ENCODE peak calls at places on chromosomes 13 and 19, in nine cellular contexts. C is bronchial epithelial cell; H is heart right ventricle; P is CD4-positive, alpha-beta T cell; U is stimulated activated CD8-positive, alpha-beta memory T cell treated with anti-CD3 and anti-CD28 coated beads, Interleukin-12 subunit alpha, Interleukin-12 subunit beta, amount 100 ng/mL, for 4 hours; D is stimulated activated CD4-positive, alpha-beta T cell treated with anti-CD3 and anti-CD28 coated beads, Interleukin-12 subunit alpha, Interleukin-12 subunit beta, amount 100 ng/mL, for 4 hours; W is ACHN; L is Calu3; J is LoVo. T is an unnamed sample.

GRCh38 chr19:19752760-19753403 is 20.0 kb upstream of the ZNF14 start:
- DNase-seq in L (no peak), P (no peak), H (no peak), D (no peak), W (no peak), J (no peak), U (no peak), C (no peak), T (no peak)

GRCh38 chr13:93862259-93862658 is 617.2 kb downstream of the DCT start:
- DNase-seq in U (no peak), J (no peak), W (peak; percentile 60), H (no peak), P (no peak), D (no peak), L (no peak), C (no peak), T (no peak)

GRCh38 chr13:39892731-39893293 is 237.3 kb downstream of the COG6 start:
- DNase-seq in W (no peak), J (no peak), P (peak; percentile 33), H (peak; percentile 59), U (no peak), D (peak; percentile 2), L (no peak), C (no peak), T (peak; percentile 9)

GRCh38 chr19:18233224-18233825 is 7.1 kb upstream of the PDE4C start:
- DNase-seq in H (no peak), U (no peak), L (peak; percentile 59), D (peak; percentile 44), C (peak; percentile 15), P (peak; percentile 53), W (peak; percentile 75), J (peak; percentile 60), T (peak; percentile 32)

GRCh38 chr13:45863716-45864590 is 12.4 kb upstream of the SIAH3 start:
- DNase-seq in H (no peak), D (no peak), U (no peak), C (no peak), P (no peak), J (no peak), W (no peak), L (no peak), T (no peak)

GRCh38 chr13:73416093-73416492 is 357.3 kb downstream of the KLF5 start:
- DNase-seq in H (no peak), C (no peak), J (no peak), W (no peak), P (no peak), L (no peak), U (no peak), D (no peak), T (no peak)

GRCh38 chr13:109699628-109700071 is 86.7 kb downstream of the IRS2 start:
- DNase-seq in D (no peak), L (no peak), J (no peak), P (no peak), U (no peak), H (no peak), W (no peak), C (no peak), T (no peak)

GRCh38 chr13:104006625-104007061 is 940.4 kb upstream of the SLC10A2 start:
- DNase-seq in W (no peak), D (no peak), U (no peak), L (no peak), P (no peak), C (no peak), H (no peak), J (no peak), T (peak; percentile 3)

GRCh38 chr19:17304386-17305047 is 1.2 kb upstream of the MRPL34 start:
- DNase-seq in U (no peak), W (peak; percentile 22), J (no peak), H (no peak), D (no peak), L (no peak), P (no peak), C (peak; percentile 86), T (peak; percentile 82)

GRCh38 chr13:50366488-50367174 is 351.4 kb downstream of the KCNRG start:
- DNase-seq in W (no peak), U (no peak), J (no peak), H (no peak), C (no peak), D (no peak), P (no peak), L (no peak), T (no peak)

GRCh38 chr13:50969691-50970090 is 60.1 kb downstream of the RNASEH2B start:
- DNase-seq in H (no peak), P (no peak), J (no peak), W (no peak), D (no peak), L (no peak), U (no peak), C (peak; percentile 10), T (no peak)

GRCh38 chr13:76885203-76886004 is 801 bp downstream of the KCTD12 start:
- DNase-seq in J (peak; percentile 3), W (peak; percentile 54), D (peak; percentile 40), P (peak; percentile 61), L (peak; percentile 47), C (peak; percentile 59), U (peak; percentile 24), H (peak; percentile 82), T (peak; percentile 67)

GRCh38 chr19:5645409-5645808 is 22.5 kb downstream of the SAFB start:
- DNase-seq in D (no peak), C (no peak), W (no peak), L (no peak), J (no peak), H (no peak), P (no peak), U (no peak), T (no peak)

GRCh38 chr13:103638706-103639105 is 572.5 kb upstream of the SLC10A2 start:
- DNase-seq in D (no peak), H (peak; percentile 36), P (no peak), W (no peak), L (no peak), C (no peak), U (no peak), J (no peak), T (no peak)

GRCh38 chr13:112532837-112533745 is 54.9 kb downstream of the TUBGCP3 start:
- DNase-seq in P (no peak), J (no peak), D (no peak), U (no peak), H (no peak), C (no peak), L (no peak), W (no peak), T (no peak)

GRCh38 chr13:84445776-84446175 is 563.5 kb upstream of the SLITRK1 start:
- DNase-seq in U (no peak), W (no peak), D (no peak), C (peak; percentile 93), H (no peak), P (no peak), J (no peak), L (no peak), T (no peak)

GRCh38 chr13:34435338-34435737 is 506.7 kb upstream of the NBEA start:
- DNase-seq in W (peak; percentile 1), D (no peak), L (no peak), U (no peak), C (peak; percentile 12), H (no peak), P (no peak), J (peak; percentile 3), T (no peak)

GRCh38 chr13:67554296-67554695 is 324.2 kb upstream of the PCDH9 start:
- DNase-seq in H (no peak), J (no peak), C (no peak), U (no peak), D (no peak), P (no peak), W (no peak), L (no peak), T (no peak)

GRCh38 chr19:48398329-48399235 is 5.1 kb downstream of the GRIN2D start:
- DNase-seq in J (peak; percentile 95), H (peak; percentile 52), D (peak; percentile 83), U (peak; percentile 73), L (peak; percentile 85), W (peak; percentile 64), C (peak; percentile 63), P (peak; percentile 87), T (peak; percentile 51)

T was measured in thyroid gland.